ENCODE peak calls at places on chromosomes 7 and 10, in eight cellular contexts. One of them, this sample, is unnamed.

GRCh38 chr10:7971949-7972348 is 82.5 kb upstream of the GATA3 start:
- DNase-seq in A549: no peak
- DNase-seq in left ventricle myocardium inferior: no peak
- DNase-seq in brain microvascular endothelial cell: no peak
- DNase-seq in hepatocyte: no peak
- DNase-seq in skeletal muscle cell: no peak
- DNase-seq in psoas muscle: no peak
- DNase-seq in heart right ventricle: no peak
- DNase-seq in this sample: no peak

GRCh38 chr7:80105706-80106408 is 28.8 kb upstream of the GNAI1 start:
- DNase-seq in A549: no peak
- DNase-seq in left ventricle myocardium inferior: no peak
- DNase-seq in brain microvascular endothelial cell: no peak
- DNase-seq in hepatocyte: no peak
- DNase-seq in skeletal muscle cell: no peak
- DNase-seq in psoas muscle: no peak
- DNase-seq in heart right ventricle: no peak
- DNase-seq in this sample: no peak

GRCh38 chr7:106273009-106273695 is 11.6 kb downstream of the NAMPT start:
- DNase-seq in A549: no peak
- DNase-seq in left ventricle myocardium inferior: no peak
- DNase-seq in brain microvascular endothelial cell: no peak
- DNase-seq in hepatocyte: no peak
- DNase-seq in skeletal muscle cell: no peak
- DNase-seq in psoas muscle: no peak
- DNase-seq in heart right ventricle: no peak
- DNase-seq in this sample: no peak

GRCh38 chr7:47600199-47601118 is 18.5 kb upstream of the TNS3 start:
- DNase-seq in A549: no peak
- DNase-seq in left ventricle myocardium inferior: no peak
- DNase-seq in brain microvascular endothelial cell: peak
- DNase-seq in hepatocyte: no peak
- DNase-seq in skeletal muscle cell: peak
- DNase-seq in psoas muscle: no peak
- DNase-seq in heart right ventricle: no peak
- DNase-seq in this sample: no peak

GRCh38 chr10:88039496-88040200 is 176.2 kb downstream of the PTEN start:
- DNase-seq in A549: no peak
- DNase-seq in left ventricle myocardium inferior: no peak
- DNase-seq in brain microvascular endothelial cell: peak
- DNase-seq in hepatocyte: no peak
- DNase-seq in skeletal muscle cell: no peak
- DNase-seq in psoas muscle: no peak
- DNase-seq in heart right ventricle: peak
- DNase-seq in this sample: no peak

GRCh38 chr7:107579881-107580715 is at the start of gene BCAP29:
- DNase-seq in A549: peak
- DNase-seq in left ventricle myocardium inferior: peak
- DNase-seq in brain microvascular endothelial cell: peak
- DNase-seq in hepatocyte: peak
- DNase-seq in skeletal muscle cell: no peak
- DNase-seq in psoas muscle: peak
- DNase-seq in heart right ventricle: peak
- DNase-seq in this sample: peak

GRCh38 chr7:133310232-133310852 is 57.5 kb downstream of the EXOC4 start:
- DNase-seq in A549: no peak
- DNase-seq in left ventricle myocardium inferior: no peak
- DNase-seq in brain microvascular endothelial cell: peak
- DNase-seq in hepatocyte: peak
- DNase-seq in skeletal muscle cell: peak
- DNase-seq in psoas muscle: no peak
- DNase-seq in heart right ventricle: peak
- DNase-seq in this sample: no peak

GRCh38 chr7:116810267-116811116 is 51.9 kb upstream of the CAPZA2 start:
- DNase-seq in A549: no peak
- DNase-seq in left ventricle myocardium inferior: no peak
- DNase-seq in brain microvascular endothelial cell: no peak
- DNase-seq in hepatocyte: peak
- DNase-seq in skeletal muscle cell: no peak
- DNase-seq in psoas muscle: no peak
- DNase-seq in heart right ventricle: no peak
- DNase-seq in this sample: no peak

GRCh38 chr7:25565949-25566348 is 337.7 kb upstream of the NPVF start:
- DNase-seq in A549: peak
- DNase-seq in left ventricle myocardium inferior: no peak
- DNase-seq in brain microvascular endothelial cell: peak
- DNase-seq in hepatocyte: peak
- DNase-seq in skeletal muscle cell: peak
- DNase-seq in psoas muscle: peak
- DNase-seq in heart right ventricle: peak
- DNase-seq in this sample: peak

GRCh38 chr7:18473119-18473518 is 22.4 kb upstream of the HDAC9 start:
- DNase-seq in A549: no peak
- DNase-seq in left ventricle myocardium inferior: no peak
- DNase-seq in brain microvascular endothelial cell: no peak
- DNase-seq in hepatocyte: no peak
- DNase-seq in skeletal muscle cell: no peak
- DNase-seq in psoas muscle: no peak
- DNase-seq in heart right ventricle: no peak
- DNase-seq in this sample: no peak

GRCh38 chr7:129574487-129574886 is 37.0 kb upstream of the NRF1 start:
- DNase-seq in A549: no peak
- DNase-seq in left ventricle myocardium inferior: no peak
- DNase-seq in brain microvascular endothelial cell: peak
- DNase-seq in hepatocyte: no peak
- DNase-seq in skeletal muscle cell: peak
- DNase-seq in psoas muscle: peak
- DNase-seq in heart right ventricle: peak
- DNase-seq in this sample: no peak

GRCh38 chr7:137950263-137950621 is 51.6 kb downstream of the CREB3L2 start:
- DNase-seq in A549: no peak
- DNase-seq in left ventricle myocardium inferior: no peak
- DNase-seq in brain microvascular endothelial cell: no peak
- DNase-seq in hepatocyte: no peak
- DNase-seq in skeletal muscle cell: no peak
- DNase-seq in psoas muscle: no peak
- DNase-seq in heart right ventricle: no peak
- DNase-seq in this sample: no peak

GRCh38 chr10:24382596-24382978 is 173.6 kb downstream of the KIAA1217 start:
- DNase-seq in A549: no peak
- DNase-seq in left ventricle myocardium inferior: no peak
- DNase-seq in brain microvascular endothelial cell: peak
- DNase-seq in hepatocyte: no peak
- DNase-seq in skeletal muscle cell: no peak
- DNase-seq in psoas muscle: no peak
- DNase-seq in heart right ventricle: no peak
- DNase-seq in this sample: no peak

GRCh38 chr10:11036424-11037011 is 18.8 kb downstream of the CELF2 start:
- DNase-seq in A549: peak
- DNase-seq in left ventricle myocardium inferior: no peak
- DNase-seq in brain microvascular endothelial cell: peak
- DNase-seq in hepatocyte: peak
- DNase-seq in skeletal muscle cell: no peak
- DNase-seq in psoas muscle: no peak
- DNase-seq in heart right ventricle: peak
- DNase-seq in this sample: no peak

GRCh38 chr7:90227259-90227658 is 15.7 kb downstream of the STEAP2 start:
- DNase-seq in A549: no peak
- DNase-seq in left ventricle myocardium inferior: no peak
- DNase-seq in brain microvascular endothelial cell: no peak
- DNase-seq in hepatocyte: no peak
- DNase-seq in skeletal muscle cell: no peak
- DNase-seq in psoas muscle: no peak
- DNase-seq in heart right ventricle: no peak
- DNase-seq in this sample: no peak

GRCh38 chr7:55078465-55079372 is 59.9 kb downstream of the EGFR start:
- DNase-seq in A549: no peak
- DNase-seq in left ventricle myocardium inferior: no peak
- DNase-seq in brain microvascular endothelial cell: no peak
- DNase-seq in hepatocyte: peak
- DNase-seq in skeletal muscle cell: no peak
- DNase-seq in psoas muscle: peak
- DNase-seq in heart right ventricle: no peak
- DNase-seq in this sample: no peak

GRCh38 chr10:119296703-119297102 is 89.3 kb downstream of the GRK5 start:
- DNase-seq in A549: no peak
- DNase-seq in left ventricle myocardium inferior: peak
- DNase-seq in brain microvascular endothelial cell: no peak
- DNase-seq in hepatocyte: no peak
- DNase-seq in skeletal muscle cell: no peak
- DNase-seq in psoas muscle: peak
- DNase-seq in heart right ventricle: peak
- DNase-seq in this sample: no peak

GRCh38 chr7:140016540-140016939 is 46.2 kb downstream of the PARP12 start:
- DNase-seq in A549: no peak
- DNase-seq in left ventricle myocardium inferior: no peak
- DNase-seq in brain microvascular endothelial cell: no peak
- DNase-seq in hepatocyte: no peak
- DNase-seq in skeletal muscle cell: no peak
- DNase-seq in psoas muscle: no peak
- DNase-seq in heart right ventricle: no peak
- DNase-seq in this sample: no peak

GRCh38 chr7:101898019-101898575 is 80.7 kb downstream of the CUX1 start:
- DNase-seq in A549: no peak
- DNase-seq in left ventricle myocardium inferior: no peak
- DNase-seq in brain microvascular endothelial cell: no peak
- DNase-seq in hepatocyte: no peak
- DNase-seq in skeletal muscle cell: no peak
- DNase-seq in psoas muscle: peak
- DNase-seq in heart right ventricle: no peak
- DNase-seq in this sample: no peak
- H3K4me3 ChIP-seq in A549: no peak
- H3K4me3 ChIP-seq in left ventricle myocardium inferior: no peak
- H3K4me3 ChIP-seq in brain microvascular endothelial cell: no peak
- H3K4me3 ChIP-seq in hepatocyte: no peak
- H3K4me3 ChIP-seq in skeletal muscle cell: no peak
- H3K4me3 ChIP-seq in psoas muscle: peak
- H3K4me3 ChIP-seq in heart right ventricle: no peak
- H3K4me3 ChIP-seq in this sample: no peak

DNA sequence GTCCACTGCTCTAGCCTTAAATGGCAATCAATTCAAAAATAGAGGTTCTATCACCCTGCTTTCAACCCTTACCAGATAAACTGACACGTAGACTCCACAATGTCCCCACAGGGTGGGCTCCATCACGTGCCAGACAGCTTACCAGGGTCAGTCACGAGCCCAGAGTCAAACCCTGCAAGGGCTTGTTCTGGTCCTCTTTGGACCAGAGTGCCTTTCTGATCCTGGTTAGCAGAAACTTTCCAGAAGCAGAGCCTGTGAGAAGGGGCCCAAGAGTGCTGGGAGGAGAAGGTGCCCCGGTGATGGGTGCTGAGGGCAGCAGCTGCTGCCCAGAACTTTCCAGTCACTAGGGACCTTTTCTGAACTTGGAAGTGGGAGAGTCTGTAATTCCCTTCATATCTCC is 354 bp upstream of the GIMAP5 start:
- DNase-seq in A549: no peak
- DNase-seq in left ventricle myocardium inferior: no peak
- DNase-seq in brain microvascular endothelial cell: no peak
- DNase-seq in hepatocyte: no peak
- DNase-seq in skeletal muscle cell: no peak
- DNase-seq in psoas muscle: no peak
- DNase-seq in heart right ventricle: no peak
- DNase-seq in this sample: no peak
- H3K4me3 ChIP-seq in A549: no peak
- H3K4me3 ChIP-seq in left ventricle myocardium inferior: peak
- H3K4me3 ChIP-seq in brain microvascular endothelial cell: no peak
- H3K4me3 ChIP-seq in hepatocyte: no peak
- H3K4me3 ChIP-seq in skeletal muscle cell: no peak
- H3K4me3 ChIP-seq in psoas muscle: peak
- H3K4me3 ChIP-seq in heart right ventricle: peak
- H3K4me3 ChIP-seq in this sample: peak

DNA sequence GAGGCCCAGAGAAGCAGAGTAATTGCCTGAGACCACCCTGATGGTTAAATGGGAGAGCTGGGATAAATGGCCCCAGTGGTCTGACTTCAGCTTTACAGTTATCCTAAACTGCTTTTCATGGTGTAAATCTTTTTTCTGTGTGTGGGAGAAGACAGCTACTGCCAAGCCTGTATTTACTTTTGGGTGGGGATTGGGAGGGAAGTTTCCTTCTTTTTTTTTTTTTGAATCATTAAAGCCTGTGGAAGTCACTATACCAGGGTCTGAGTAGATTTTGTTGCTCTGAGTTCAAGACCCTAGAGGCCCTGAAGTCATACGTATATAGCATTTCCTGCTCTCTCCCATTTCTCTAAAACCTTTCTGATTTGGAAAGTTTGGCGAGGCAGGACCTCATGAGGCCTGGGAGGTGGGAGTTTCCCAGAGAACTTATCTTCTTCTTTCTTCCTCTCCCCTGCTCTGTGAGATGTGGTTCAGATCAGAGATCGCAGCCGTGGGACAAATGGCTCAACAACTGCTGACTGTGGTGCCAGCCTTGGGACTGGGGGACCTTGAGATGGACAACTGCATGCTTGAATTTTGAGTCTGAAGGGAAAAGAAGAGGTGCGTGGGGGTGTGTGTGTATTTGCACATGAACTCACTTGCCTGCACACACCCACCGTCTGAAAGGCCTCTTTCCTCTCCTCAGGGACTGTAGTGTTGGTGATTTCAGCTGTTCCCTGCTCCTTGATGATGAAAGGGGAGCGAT is 18.1 kb downstream of the LRMDA start:
- DNase-seq in A549: no peak
- DNase-seq in left ventricle myocardium inferior: no peak
- DNase-seq in brain microvascular endothelial cell: no peak
- DNase-seq in hepatocyte: no peak
- DNase-seq in skeletal muscle cell: no peak
- DNase-seq in psoas muscle: no peak
- DNase-seq in heart right ventricle: no peak
- DNase-seq in this sample: no peak
- H3K4me3 ChIP-seq in A549: no peak
- H3K4me3 ChIP-seq in left ventricle myocardium inferior: peak
- H3K4me3 ChIP-seq in brain microvascular endothelial cell: no peak
- H3K4me3 ChIP-seq in hepatocyte: no peak
- H3K4me3 ChIP-seq in skeletal muscle cell: no peak
- H3K4me3 ChIP-seq in psoas muscle: no peak
- H3K4me3 ChIP-seq in heart right ventricle: no peak
- H3K4me3 ChIP-seq in this sample: no peak

GRCh38 chr7:155377837-155378579 is 79.9 kb upstream of the EN2 start:
- DNase-seq in A549: no peak
- DNase-seq in left ventricle myocardium inferior: no peak
- DNase-seq in brain microvascular endothelial cell: no peak
- DNase-seq in hepatocyte: peak
- DNase-seq in skeletal muscle cell: no peak
- DNase-seq in psoas muscle: peak
- DNase-seq in heart right ventricle: no peak
- DNase-seq in this sample: no peak

GRCh38 chr7:155377071-155377836 is 79.6 kb downstream of the INSIG1 start:
- DNase-seq in A549: no peak
- DNase-seq in left ventricle myocardium inferior: no peak
- DNase-seq in brain microvascular endothelial cell: no peak
- DNase-seq in hepatocyte: no peak
- DNase-seq in skeletal muscle cell: no peak
- DNase-seq in psoas muscle: no peak
- DNase-seq in heart right ventricle: no peak
- DNase-seq in this sample: no peak

GRCh38 chr7:155373359-155374273 is 75.9 kb downstream of the INSIG1 start:
- DNase-seq in A549: no peak
- DNase-seq in left ventricle myocardium inferior: no peak
- DNase-seq in brain microvascular endothelial cell: no peak
- DNase-seq in hepatocyte: no peak
- DNase-seq in skeletal muscle cell: no peak
- DNase-seq in psoas muscle: no peak
- DNase-seq in heart right ventricle: no peak
- DNase-seq in this sample: no peak

GRCh38 chr7:155374276-155375252 is 76.9 kb downstream of the INSIG1 start:
- DNase-seq in A549: no peak
- DNase-seq in left ventricle myocardium inferior: no peak
- DNase-seq in brain microvascular endothelial cell: no peak
- DNase-seq in hepatocyte: no peak
- DNase-seq in skeletal muscle cell: no peak
- DNase-seq in psoas muscle: no peak
- DNase-seq in heart right ventricle: no peak
- DNase-seq in this sample: no peak

GRCh38 chr7:155375337-155376277 is 77.9 kb downstream of the INSIG1 start:
- DNase-seq in A549: no peak
- DNase-seq in left ventricle myocardium inferior: no peak
- DNase-seq in brain microvascular endothelial cell: no peak
- DNase-seq in hepatocyte: no peak
- DNase-seq in skeletal muscle cell: no peak
- DNase-seq in psoas muscle: no peak
- DNase-seq in heart right ventricle: no peak
- DNase-seq in this sample: peak
- H3K4me3 ChIP-seq in A549: no peak
- H3K4me3 ChIP-seq in left ventricle myocardium inferior: peak
- H3K4me3 ChIP-seq in brain microvascular endothelial cell: no peak
- H3K4me3 ChIP-seq in hepatocyte: no peak
- H3K4me3 ChIP-seq in skeletal muscle cell: no peak
- H3K4me3 ChIP-seq in psoas muscle: no peak
- H3K4me3 ChIP-seq in heart right ventricle: peak
- H3K4me3 ChIP-seq in this sample: peak